ENCODE peak calls at places on chromosomes 2 and 18, in six cellular contexts. Z, P, W, D, F and A are unnamed samples.

GRCh38 chr2:240236217-240237111 is 96.0 kb upstream of the OTOS start:
- DNase-seq in Z (no peak), P (no peak), W (no peak), D (no peak), F (no peak), A (peak)

GRCh38 chr2:119308793-119309330 is 57.8 kb downstream of the C2orf76 start:
- DNase-seq in Z (no peak), P (no peak), W (no peak), D (no peak), F (no peak), A (peak)

GRCh38 chr2:190380962-190381412 is 27.2 kb upstream of the MFSD6 start:
- DNase-seq in Z (no peak), P (no peak), W (no peak), D (no peak), F (no peak), A (no peak)

GRCh38 chr2:117855886-117856285 is 41.4 kb downstream of the DDX18 start:
- DNase-seq in Z (no peak), P (no peak), W (no peak), D (no peak), F (no peak), A (no peak)

GRCh38 chr2:120005834-120006521 is 6.9 kb upstream of the EPB41L5 start:
- DNase-seq in Z (no peak), P (no peak), W (no peak), D (no peak), F (peak), A (no peak)

GRCh38 chr18:13368080-13368813 is 149.7 kb downstream of the LDLRAD4 start:
- DNase-seq in Z (no peak), P (no peak), W (no peak), D (no peak), F (no peak), A (no peak)

GRCh38 chr2:232416521-232417470 is 10.2 kb downstream of the ALPG start:
- DNase-seq in Z (no peak), P (no peak), W (no peak), D (no peak), F (no peak), A (no peak)

GRCh38 chr2:102383722-102384121 is 28.1 kb downstream of the IL18R1 start:
- DNase-seq in Z (no peak), P (no peak), W (no peak), D (no peak), F (no peak), A (no peak)

GRCh38 chr18:57881818-57882413 is 78.8 kb upstream of the ATP8B1 start:
- DNase-seq in Z (peak), P (peak), W (peak), D (peak), F (peak), A (peak)

GRCh38 chr2:159044804-159045286 is 76.4 kb downstream of the TANC1 start:
- DNase-seq in Z (no peak), P (no peak), W (no peak), D (no peak), F (no peak), A (no peak)

GRCh38 chr2:9592699-9593098 is 37.1 kb upstream of the ADAM17 start:
- DNase-seq in Z (no peak), P (no peak), W (no peak), D (no peak), F (no peak), A (no peak)

GRCh38 chr2:134225173-134225572 is 28.7 kb upstream of the MGAT5 start:
- DNase-seq in Z (no peak), P (no peak), W (no peak), D (no peak), F (no peak), A (no peak)

GRCh38 chr2:165293439-165294420 is 54.5 kb downstream of the SCN2A start:
- DNase-seq in Z (peak), P (peak), W (peak), D (peak), F (peak), A (peak)

GRCh38 chr18:49814147-49814499 is 790 bp upstream of the ACAA2 start:
- DNase-seq in Z (peak), P (no peak), W (peak), D (no peak), F (no peak), A (peak)

GRCh38 chr2:10188211-10188610 is 65.7 kb downstream of the RRM2 start:
- DNase-seq in Z (no peak), P (no peak), W (peak), D (no peak), F (no peak), A (peak)